ENCODE peak calls at places on chromosomes 7 and 10, in five cellular contexts. Y, E, Z, G and O are unnamed samples.

GRCh38 chr10:21292763-21293517 is 232.5 kb downstream of the SKIDA1 start:
- DNase-seq in Y (no peak), E (no peak), Z (no peak), G (peak), O (no peak)

GRCh38 chr10:101319241-101319915 is 34.6 kb upstream of the BTRC start:
- DNase-seq in Y (no peak), E (no peak), Z (no peak), G (no peak), O (no peak)

GRCh38 chr10:30115391-30116253 is 56.2 kb upstream of the JCAD start:
- DNase-seq in Y (no peak), E (no peak), Z (no peak), G (no peak), O (no peak)

GRCh38 chr10:46516660-46517416 is 39.6 kb downstream of the GPRIN2 start:
- DNase-seq in Y (no peak), E (peak), Z (no peak), G (no peak), O (no peak)

GRCh38 chr10:114103286-114103685 is 59.6 kb downstream of the ADRB1 start:
- DNase-seq in Y (no peak), E (no peak), Z (no peak), G (peak), O (peak)

GRCh38 chr10:78116451-78116850 is 82.8 kb downstream of the RPS24 start:
- DNase-seq in Y (no peak), E (no peak), Z (no peak), G (no peak), O (no peak)

GRCh38 chr10:30822693-30823465 is 193.3 kb upstream of the LYZL2 start:
- DNase-seq in Y (no peak), E (no peak), Z (no peak), G (no peak), O (no peak)

GRCh38 chr10:36676321-36677169 is 448.9 kb upstream of the ANKRD30A start:
- DNase-seq in Y (no peak), E (no peak), Z (no peak), G (no peak), O (no peak)

GRCh38 chr7:33578166-33578565 is 327.2 kb upstream of the BMPER start:
- DNase-seq in Y (no peak), E (no peak), Z (no peak), G (no peak), O (no peak)

GRCh38 chr7:522071-522937 is 2.7 kb upstream of the PDGFA start:
- DNase-seq in Y (no peak), E (peak), Z (peak), G (peak), O (peak)

GRCh38 chr7:105678811-105679495 is 97.7 kb upstream of the EFCAB10 start:
- DNase-seq in Y (no peak), E (no peak), Z (no peak), G (peak), O (peak)

GRCh38 chr7:158175779-158176178 is 411.8 kb downstream of the PTPRN2 start:
- DNase-seq in Y (no peak), E (no peak), Z (no peak), G (no peak), O (no peak)

GRCh38 chr10:33187427-33187999 is 147.0 kb downstream of the NRP1 start:
- DNase-seq in Y (no peak), E (no peak), Z (no peak), G (peak), O (no peak)

GRCh38 chr7:130143986-130144618 is 61.1 kb downstream of the TMEM209 start:
- DNase-seq in Y (no peak), E (no peak), Z (no peak), G (peak), O (no peak)

GRCh38 chr7:98418271-98418635 is 17.4 kb upstream of the BAIAP2L1 start:
- DNase-seq in Y (no peak), E (no peak), Z (no peak), G (no peak), O (no peak)

GRCh38 chr7:155456772-155457543 is 971 bp upstream of the EN2 start:
- DNase-seq in Y (no peak), E (peak), Z (no peak), G (peak), O (no peak)

GRCh38 chr10:22486431-22486830 is 141.1 kb downstream of the SPAG6 start:
- DNase-seq in Y (no peak), E (no peak), Z (no peak), G (no peak), O (no peak)

GRCh38 chr7:116610210-116610609 is 61.8 kb upstream of the MET start:
- DNase-seq in Y (no peak), E (no peak), Z (no peak), G (no peak), O (peak)

GRCh38 chr10:97888641-97889262 is 39.1 kb downstream of the GOLGA7B start:
- DNase-seq in Y (no peak), E (no peak), Z (no peak), G (peak), O (no peak)

GRCh38 chr7:107958764-107959526 is 44.0 kb downstream of the LAMB1 start:
- DNase-seq in Y (no peak), E (no peak), Z (no peak), G (no peak), O (no peak)

GRCh38 chr7:76514926-76515325 is 4.6 kb downstream of the UPK3B start:
- DNase-seq in Y (no peak), E (no peak), Z (no peak), G (no peak), O (no peak)

GRCh38 chr10:27297848-27298524 is 57.4 kb upstream of the ACBD5 start:
- DNase-seq in Y (no peak), E (no peak), Z (no peak), G (no peak), O (peak)

GRCh38 chr10:48289652-48290238 is 15.2 kb upstream of the FRMPD2 start:
- DNase-seq in Y (peak), E (peak), Z (peak), G (peak), O (peak)

GRCh38 chr7:75889826-75890225 is 11.0 kb downstream of the RHBDD2 start:
- DNase-seq in Y (no peak), E (no peak), Z (no peak), G (no peak), O (no peak)

GRCh38 chr7:36985866-36986402 is 261.6 kb upstream of the AOAH start:
- DNase-seq in Y (no peak), E (no peak), Z (no peak), G (peak), O (no peak)

GRCh38 chr10:25556457-25556856 is 377.6 kb upstream of the MYO3A start:
- DNase-seq in Y (no peak), E (no peak), Z (no peak), G (no peak), O (no peak)

GRCh38 chr10:13439313-13439712 is 89.5 kb downstream of the BEND7 start:
- DNase-seq in Y (no peak), E (no peak), Z (no peak), G (no peak), O (no peak)

GRCh38 chr10:97948822-97949221 is 81.6 kb downstream of the CRTAC1 start:
- DNase-seq in Y (no peak), E (no peak), Z (no peak), G (no peak), O (peak)

GRCh38 chr10:22245567-22245966 is 27.8 kb upstream of the EBLN1 start:
- DNase-seq in Y (no peak), E (no peak), Z (no peak), G (no peak), O (no peak)

GRCh38 chr7:92740713-92741126 is 95.7 kb downstream of the CDK6 start:
- DNase-seq in Y (no peak), E (no peak), Z (no peak), G (no peak), O (no peak)

GRCh38 chr7:159032310-159032709 is 112.4 kb downstream of the VIPR2 start:
- DNase-seq in Y (no peak), E (no peak), Z (no peak), G (no peak), O (no peak)

GRCh38 chr7:77498659-77499379 is 38.3 kb upstream of the PTPN12 start:
- DNase-seq in Y (no peak), E (no peak), Z (no peak), G (no peak), O (no peak)

GRCh38 chr10:48634198-48634983 is 29.5 kb upstream of the ARHGAP22 start:
- DNase-seq in Y (no peak), E (no peak), Z (no peak), G (peak), O (peak)

GRCh38 chr10:98879486-98879885 is 356.2 kb downstream of the HPSE2 start:
- DNase-seq in Y (no peak), E (no peak), Z (no peak), G (no peak), O (no peak)

GRCh38 chr10:8331387-8331786 is 276.9 kb downstream of the GATA3 start:
- DNase-seq in Y (peak), E (no peak), Z (no peak), G (no peak), O (no peak)